ENCODE peak calls at places on chromosomes 13 and 19, in six cellular contexts. One of them, this sample, is unnamed.

GRCh38 chr19:6249296-6249695 is 30.5 kb downstream of the MLLT1 start:
- DNase-seq in ascending aorta: no peak
- DNase-seq in GM23248: no peak
- DNase-seq in Panc1: no peak
- DNase-seq in anterior cingulate cortex: peak; percentile 27
- DNase-seq in H54: no peak
- DNase-seq in this sample: no peak

GRCh38 chr13:68047889-68048288 is 817.8 kb upstream of the PCDH9 start:
- DNase-seq in Panc1: no peak
- DNase-seq in anterior cingulate cortex: no peak
- DNase-seq in ascending aorta: no peak
- DNase-seq in GM23248: no peak
- DNase-seq in H54: no peak
- DNase-seq in this sample: no peak

GRCh38 chr13:28624707-28625432 is 34.1 kb upstream of the POMP start:
- DNase-seq in GM23248: no peak
- DNase-seq in H54: no peak
- DNase-seq in ascending aorta: no peak
- DNase-seq in anterior cingulate cortex: no peak
- DNase-seq in Panc1: no peak
- DNase-seq in this sample: no peak

GRCh38 chr13:114143806-114144605 is 11.6 kb upstream of the RASA3 start:
- DNase-seq in GM23248: no peak
- DNase-seq in ascending aorta: no peak
- DNase-seq in H54: no peak
- DNase-seq in anterior cingulate cortex: no peak
- DNase-seq in Panc1: no peak
- DNase-seq in this sample: no peak

GRCh38 chr13:73140804-73141203 is 82.0 kb downstream of the KLF5 start:
- DNase-seq in anterior cingulate cortex: no peak
- DNase-seq in GM23248: no peak
- DNase-seq in Panc1: no peak
- DNase-seq in ascending aorta: no peak
- DNase-seq in H54: no peak
- DNase-seq in this sample: no peak

GRCh38 chr19:2494447-2495129 is 18.7 kb downstream of the GADD45B start:
- DNase-seq in ascending aorta: peak; percentile 95
- DNase-seq in anterior cingulate cortex: peak; percentile 84
- DNase-seq in Panc1: no peak
- DNase-seq in H54: no peak
- DNase-seq in GM23248: peak; percentile 97
- DNase-seq in this sample: peak; percentile 69

GRCh38 chr13:77353980-77354379 is 27.1 kb upstream of the MYCBP2 start:
- DNase-seq in H54: no peak
- DNase-seq in Panc1: no peak
- DNase-seq in GM23248: no peak
- DNase-seq in anterior cingulate cortex: no peak
- DNase-seq in ascending aorta: no peak
- DNase-seq in this sample: no peak

GRCh38 chr13:30892966-30893365 is 13.1 kb upstream of the MEDAG start:
- DNase-seq in H54: no peak
- DNase-seq in anterior cingulate cortex: no peak
- DNase-seq in GM23248: peak; percentile 82
- DNase-seq in ascending aorta: peak; percentile 86
- DNase-seq in Panc1: no peak
- DNase-seq in this sample: peak; percentile 19

GRCh38 chr13:42681394-42681793 is 100.0 kb upstream of the FAM216B start:
- DNase-seq in GM23248: no peak
- DNase-seq in Panc1: no peak
- DNase-seq in H54: no peak
- DNase-seq in ascending aorta: no peak
- DNase-seq in anterior cingulate cortex: peak; percentile 5
- DNase-seq in this sample: no peak

GRCh38 chr13:37369618-37370017 is 228.9 kb downstream of the POSTN start:
- DNase-seq in GM23248: peak; percentile 27
- DNase-seq in anterior cingulate cortex: no peak
- DNase-seq in Panc1: no peak
- DNase-seq in H54: no peak
- DNase-seq in ascending aorta: no peak
- DNase-seq in this sample: peak; percentile 24

GRCh38 chr19:36331353-36332228 is 47.4 kb downstream of the ZFP14 start:
- DNase-seq in anterior cingulate cortex: peak; percentile 80
- DNase-seq in ascending aorta: peak; percentile 83
- DNase-seq in H54: peak; percentile 90
- DNase-seq in GM23248: peak; percentile 97
- DNase-seq in Panc1: peak; percentile 88
- DNase-seq in this sample: peak; percentile 85

This sample was measured in M059J.